ENCODE peak calls at places on chromosomes 4 and X, in nine cellular contexts. S is spleen; O is esophagus squamous epithelium; F is lung; Y is WERI-Rb-1; I is DND-41; D is pancreas; X is ovary; E is CD8-positive, alpha-beta memory T cell. R is an unnamed sample. For H3K9me3, the result is how much of the 10 kb centered on the place peaks cover.

GRCh38 chrX:38318196-38318595 is 9.1 kb downstream of the RPGR start:
- DNase-seq in D (no peak), E (no peak), O (no peak), I (no peak), X (no peak), F (no peak), S (no peak), Y (no peak), R (no peak)

GRCh38 chr4:5086535-5086934 is 35.3 kb downstream of the STK32B start:
- DNase-seq in E (no peak), F (no peak), X (no peak), S (no peak), Y (no peak), I (no peak), O (no peak), D (no peak), R (no peak)

GRCh38 chr4:22237155-22237751 is 278.6 kb downstream of the ADGRA3 start:
- DNase-seq in X (peak), D (peak), O (no peak), F (no peak), I (no peak), E (peak), S (peak), Y (peak), R (no peak)

GRCh38 chr4:10171055-10171454 is 54.5 kb upstream of the WDR1 start:
- DNase-seq in O (no peak), D (no peak), X (no peak), I (no peak), Y (no peak), F (no peak), E (no peak), S (no peak), R (no peak)

GRCh38 chr4:151052785-151053184 is 37.7 kb upstream of the LRBA start:
- DNase-seq in S (no peak), E (no peak), Y (no peak), I (no peak), F (no peak), D (no peak), X (no peak), O (no peak), R (no peak)

GRCh38 chrX:38882894-38883620 is 81.8 kb downstream of the MID1IP1 start:
- DNase-seq in D (no peak), Y (no peak), I (no peak), S (no peak), O (no peak), F (no peak), E (no peak), X (no peak), R (no peak)

GRCh38 chr4:165294907-165295306 is 32.6 kb upstream of the MSMO1 start:
- DNase-seq in I (peak), Y (no peak), X (no peak), D (no peak), S (peak), F (no peak), O (no peak), E (peak), R (no peak)

GRCh38 chrX:727738-728621 is 97.4 kb downstream of the SHOX start:
- DNase-seq in E (no peak), S (no peak), Y (no peak), O (no peak), X (no peak), I (no peak), F (no peak), D (no peak), R (no peak)

GRCh38 chr4:114052227-114052626 is 72.8 kb upstream of the ARSJ start:
- DNase-seq in E (no peak), Y (no peak), F (peak), O (no peak), S (no peak), I (no peak), D (no peak), X (no peak), R (no peak)

GRCh38 chr4:143207555-143207954 is 22.8 kb downstream of the USP38 start:
- DNase-seq in X (no peak), D (no peak), F (no peak), O (no peak), I (no peak), S (no peak), Y (no peak), E (no peak), R (no peak)

GRCh38 chrX:136166221-136166855 is 19.0 kb downstream of the FHL1 start:
- DNase-seq in F (no peak), S (no peak), D (no peak), I (no peak), E (no peak), Y (no peak), X (no peak), O (no peak), R (no peak)

GRCh38 chrX:40175416-40176255 is 77.9 kb upstream of the BCOR start:
- DNase-seq in O (peak), D (peak), Y (peak), I (peak), X (peak), S (peak), F (peak), E (peak), R (no peak)

GRCh38 chr4:168511780-168512467 is 15.1 kb downstream of the PALLD start:
- DNase-seq in D (no peak), F (no peak), Y (no peak), S (peak), E (peak), O (no peak), I (peak), X (no peak), R (no peak)

GRCh38 chrX:133350751-133351150 is 64.5 kb downstream of the GPC4 start:
- DNase-seq in F (peak), X (peak), Y (no peak), S (no peak), D (no peak), I (no peak), O (no peak), E (no peak), R (no peak)

DNA sequence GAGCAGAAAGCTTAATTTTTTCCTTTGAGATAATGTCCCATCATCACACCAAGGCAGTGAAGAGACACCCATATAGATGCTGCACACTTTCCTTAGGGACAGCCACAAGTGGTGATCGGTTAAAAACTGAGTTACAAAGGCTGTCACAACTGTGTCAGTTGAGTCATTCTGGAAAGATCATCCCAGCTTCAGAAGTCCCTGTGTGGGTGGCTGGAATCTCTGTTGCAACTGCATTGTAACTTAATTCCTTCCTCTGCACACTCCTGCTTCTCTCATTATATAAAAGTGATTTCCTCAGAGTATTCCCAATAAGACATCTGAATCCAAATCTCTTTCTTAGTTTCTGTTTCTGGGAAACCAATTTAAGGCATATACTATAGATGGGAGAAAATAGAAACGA is 88.1 kb downstream of the FSTL5 start:
- DNase-seq in S (no peak), D (no peak), O (no peak), Y (no peak), X (no peak), F (no peak), E (no peak), I (no peak), R (no peak)
- H3K9me3 ChIP-seq in S (under half), D (under half), O (under half), Y (under half), X (under half), F (under half), E (under half), I (under half), R (under half)

DNA sequence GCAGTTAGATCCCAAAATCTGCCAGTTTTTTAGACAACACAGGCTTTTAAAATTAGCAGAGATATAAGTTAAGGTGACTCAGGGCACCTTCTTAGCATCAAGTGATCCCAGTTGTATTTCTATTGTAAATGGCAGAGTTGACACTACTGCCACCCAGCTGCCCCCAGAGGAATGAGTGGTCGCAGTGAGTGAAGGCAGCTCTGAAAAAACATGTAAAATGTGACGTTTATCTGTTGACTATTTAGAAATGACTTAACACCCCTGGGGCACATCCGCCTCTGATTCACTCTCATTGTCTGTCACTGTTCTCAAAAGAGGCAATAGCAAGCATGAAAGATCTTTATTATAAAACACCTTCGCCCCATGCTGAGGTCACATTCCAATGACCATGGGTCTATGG is 592.4 kb downstream of the ACTRT1 start:
- DNase-seq in X (no peak), D (no peak), E (no peak), F (no peak), S (no peak), O (no peak), I (no peak), Y (no peak), R (no peak)
- H3K9me3 ChIP-seq in X (under half), D (under half), E (under half), F (under half), S (under half), O (under half), I (under half), Y (under half), R (under half)

DNA sequence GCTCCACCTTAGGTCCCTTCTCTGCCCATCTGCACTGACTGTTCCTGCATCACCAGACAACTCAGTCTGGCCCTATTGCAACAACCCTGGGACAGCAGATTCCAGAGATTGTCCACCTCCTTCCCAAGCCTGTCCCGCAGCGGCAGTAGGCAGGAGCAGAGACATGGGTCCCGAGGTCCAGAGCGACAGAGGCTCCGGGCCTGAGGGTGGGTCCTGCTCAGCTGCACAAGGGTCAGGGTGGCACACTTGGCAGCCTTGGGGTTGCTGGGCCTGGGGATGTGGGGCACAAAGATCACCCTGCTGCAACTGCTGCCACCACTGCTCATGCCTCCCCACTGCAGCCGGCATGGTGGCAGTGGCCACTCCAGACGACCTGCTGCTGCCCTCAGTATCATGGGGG is 674.5 kb downstream of the SH3BGRL start:
- DNase-seq in E (no peak), Y (no peak), S (no peak), X (no peak), I (no peak), O (no peak), D (no peak), F (no peak), R (no peak)
- H3K9me3 ChIP-seq in E (under half), Y (under half), S (under half), X (under half), I (under half), O (under half), D (under half), F (under half), R (under half)

GRCh38 chrX:154728791-154729190 is 22.1 kb downstream of the GAB3 start:
- DNase-seq in I (no peak), D (no peak), Y (no peak), X (no peak), O (no peak), E (no peak), S (no peak), F (no peak), R (no peak)

GRCh38 chrX:154729439-154729838 is 21.4 kb downstream of the GAB3 start:
- DNase-seq in O (no peak), I (no peak), Y (no peak), F (no peak), D (no peak), S (no peak), E (no peak), X (no peak), R (no peak)

GRCh38 chrX:154731203-154731602 is 19.7 kb downstream of the GAB3 start:
- DNase-seq in I (no peak), F (no peak), X (no peak), S (no peak), Y (no peak), D (no peak), O (no peak), E (no peak), R (no peak)

GRCh38 chrX:154731881-154732280 is 19.0 kb downstream of the GAB3 start:
- DNase-seq in S (no peak), Y (peak), I (no peak), E (no peak), X (no peak), F (no peak), D (no peak), O (no peak), R (no peak)

DNA sequence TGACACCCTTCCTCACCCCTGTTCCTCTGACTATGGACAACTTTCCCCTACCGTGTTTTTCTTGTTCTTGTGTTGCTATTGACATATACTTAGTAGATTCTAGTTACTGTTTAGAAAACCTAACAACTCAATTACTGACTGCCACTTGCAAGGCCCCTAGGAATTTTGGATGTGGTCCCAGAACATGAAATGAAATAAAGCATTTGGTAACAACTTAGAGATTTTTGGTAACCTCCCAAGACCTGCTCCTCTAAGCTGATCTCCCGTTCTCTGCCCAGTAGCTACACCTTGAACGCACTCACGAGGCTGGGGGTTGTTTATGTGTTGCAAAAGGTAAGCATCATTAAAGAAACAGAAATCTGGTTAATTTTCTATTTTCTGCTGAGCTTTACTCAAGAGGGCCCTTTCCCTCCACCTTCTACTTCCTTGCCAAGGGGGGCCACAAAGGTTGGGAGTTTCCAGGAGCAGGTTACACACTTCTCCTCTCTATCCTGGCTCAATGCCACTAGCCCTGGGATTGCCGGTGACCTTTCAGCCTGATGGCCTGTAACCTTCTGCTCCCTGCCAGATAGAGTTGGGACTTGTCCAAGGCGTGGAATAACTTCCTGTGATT is 20.5 kb downstream of the GAB3 start:
- DNase-seq in D (no peak), E (no peak), X (no peak), I (no peak), S (no peak), Y (no peak), F (peak), O (no peak), R (no peak)
- H3K9me3 ChIP-seq in D (under half), E (under half), X (under half), I (under half), S (under half), Y (under half), F (under half), O (under half), R (under half)

GRCh38 chr4:105174098-105174497 is 27.4 kb downstream of the TET2 start:
- DNase-seq in D (no peak), I (no peak), Y (no peak), S (no peak), O (no peak), F (no peak), E (no peak), X (no peak), R (no peak)
- H3K9me3 ChIP-seq in D (under half), I (under half), Y (under half), S (under half), O (under half), F (under half), E (under half), X (under half), R (under half)

GRCh38 chr4:160180206-160180605 is 1077.3 kb downstream of the RAPGEF2 start:
- DNase-seq in S (no peak), D (no peak), E (no peak), Y (no peak), F (no peak), X (no peak), O (no peak), I (no peak), R (no peak)

GRCh38 chr4:160175064-160175643 is 1072.3 kb downstream of the RAPGEF2 start:
- DNase-seq in E (no peak), X (no peak), Y (no peak), F (no peak), S (peak), D (no peak), O (no peak), I (no peak), R (no peak)
- H3K9me3 ChIP-seq in E (under half), X (under half), Y (under half), F (under half), S (under half), D (under half), O (under half), I (under half), R (under half)

DNA sequence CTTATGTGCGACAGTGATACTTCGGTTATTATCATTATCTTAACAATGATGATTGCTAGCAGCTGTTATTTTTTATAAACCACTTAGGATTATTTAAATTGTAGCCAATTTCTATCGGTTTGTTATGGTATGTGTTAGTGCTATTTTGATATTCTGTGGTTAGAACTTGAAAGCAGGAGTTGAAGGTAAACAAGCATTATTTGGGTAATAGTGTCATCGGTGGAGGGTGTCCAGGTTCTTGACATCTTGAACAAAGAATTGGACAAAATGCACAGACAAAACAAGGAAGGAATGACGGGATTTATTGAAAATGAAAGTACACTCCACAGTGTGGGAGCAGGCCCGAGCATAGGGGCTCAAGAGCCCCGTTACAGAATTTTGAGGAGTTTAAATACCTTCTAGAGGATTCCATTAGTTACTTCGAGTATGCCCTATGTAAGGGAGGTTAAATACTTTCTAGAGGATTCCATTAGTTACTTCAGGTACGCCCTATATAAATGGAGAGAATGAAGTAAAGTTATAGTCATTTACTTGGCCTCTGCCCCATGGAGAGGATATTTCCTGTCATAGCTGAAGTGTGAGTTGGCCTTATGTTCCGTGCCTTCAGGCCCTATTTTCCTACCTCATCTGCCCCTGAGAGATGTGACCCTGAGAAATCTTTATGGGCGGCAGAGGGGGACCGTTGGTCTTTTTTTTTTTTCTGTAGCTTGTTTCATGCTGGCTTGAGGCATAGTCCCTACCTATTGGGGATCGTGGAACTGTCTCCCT is 13.1 kb downstream of the MOB1B start:
- DNase-seq in O (no peak), S (no peak), I (no peak), Y (no peak), E (no peak), X (no peak), D (no peak), F (no peak), R (no peak)
- H3K9me3 ChIP-seq in O (under half), S (under half), I (under half), Y (under half), E (under half), X (under half), D (under half), F (under half), R (under half)

R was measured in thoracic aorta.